ENCODE peak calls at places on chromosomes 13 and 19, in seven cellular contexts. A, Y, Z, U, M, P and J are unnamed samples.

GRCh38 chr19:5889288-5889971 is 14.2 kb downstream of the NDUFA11 start:
- DNase-seq in A (no peak), Z (peak; percentile 43), M (no peak), U (no peak), P (no peak), Y (no peak), J (peak; percentile 83)

GRCh38 chr19:29533578-29534544 is 8.1 kb downstream of the VSTM2B start:
- DNase-seq in A (no peak), M (no peak), P (no peak), Y (no peak), U (no peak), Z (no peak), J (peak; percentile 78)

GRCh38 chr19:48303866-48304265 is 21.5 kb upstream of the EMP3 start:
- DNase-seq in Z (no peak), Y (no peak), U (no peak), P (no peak), M (no peak), A (no peak), J (no peak)

GRCh38 chr19:10395853-10396355 is 7.4 kb downstream of the CDC37 start:
- DNase-seq in Z (no peak), A (no peak), U (no peak), M (no peak), P (no peak), Y (no peak), J (no peak)

GRCh38 chr19:16144216-16144581 is 714 bp downstream of the HSH2D start:
- DNase-seq in P (no peak), Y (no peak), A (no peak), Z (no peak), U (no peak), M (no peak), J (peak; percentile 42)

GRCh38 chr13:28684257-28684656 is 25.3 kb downstream of the POMP start:
- DNase-seq in P (peak; percentile 73), A (no peak), Z (no peak), M (no peak), U (no peak), Y (peak; percentile 63), J (no peak)

GRCh38 chr19:658916-659839 is 3.8 kb downstream of the RNF126 start:
- DNase-seq in P (peak; percentile 72), U (no peak), A (no peak), M (no peak), Y (no peak), Z (peak; percentile 47), J (no peak)

GRCh38 chr13:41465215-41465907 is 8.0 kb downstream of the RGCC start:
- DNase-seq in P (no peak), M (peak; percentile 83), Z (peak; percentile 59), A (no peak), U (peak; percentile 80), Y (no peak), J (peak; percentile 95)

GRCh38 chr13:36148436-36148835 is 17.3 kb upstream of the DCLK1 start:
- DNase-seq in A (no peak), M (no peak), Z (peak; percentile 64), U (no peak), P (no peak), Y (no peak), J (peak; percentile 56)

GRCh38 chr13:46735425-46735824 is 61.5 kb downstream of the ESD start:
- DNase-seq in Y (no peak), A (no peak), U (no peak), P (no peak), Z (no peak), M (no peak), J (no peak)

GRCh38 chr19:3278294-3278693 is 53.8 kb downstream of the CELF5 start:
- DNase-seq in U (no peak), Z (no peak), Y (no peak), M (no peak), A (no peak), P (no peak), J (peak; percentile 73)

GRCh38 chr19:46442808-46443450 is 14.2 kb upstream of the PNMA8C start:
- DNase-seq in U (no peak), Y (no peak), A (peak; percentile 34), P (no peak), Z (peak; percentile 84), M (peak; percentile 81), J (peak; percentile 89)

GRCh38 chr13:46041335-46041934 is 11.1 kb downstream of the ZC3H13 start:
- DNase-seq in A (no peak), U (no peak), Z (peak; percentile 35), P (no peak), Y (no peak), M (peak; percentile 15), J (no peak)

GRCh38 chr19:2902590-2903218 is 2.0 kb downstream of the ZNF57 start:
- DNase-seq in U (no peak), Z (no peak), P (no peak), Y (no peak), A (no peak), M (no peak), J (no peak)

GRCh38 chr19:48330012-48330681 is 4.8 kb downstream of the EMP3 start:
- DNase-seq in A (no peak), M (peak; percentile 56), Z (no peak), P (peak; percentile 92), Y (peak; percentile 82), U (peak; percentile 77), J (peak; percentile 38)

GRCh38 chr13:113020323-113021080 is 51.5 kb downstream of the MCF2L start:
- DNase-seq in M (no peak), Z (no peak), U (no peak), P (no peak), A (no peak), Y (no peak), J (no peak)

GRCh38 chr19:2227415-2228156 is 8.5 kb downstream of the PLEKHJ1 start:
- DNase-seq in M (no peak), U (no peak), P (no peak), Z (no peak), A (no peak), Y (no peak), J (peak; percentile 91)

DNA sequence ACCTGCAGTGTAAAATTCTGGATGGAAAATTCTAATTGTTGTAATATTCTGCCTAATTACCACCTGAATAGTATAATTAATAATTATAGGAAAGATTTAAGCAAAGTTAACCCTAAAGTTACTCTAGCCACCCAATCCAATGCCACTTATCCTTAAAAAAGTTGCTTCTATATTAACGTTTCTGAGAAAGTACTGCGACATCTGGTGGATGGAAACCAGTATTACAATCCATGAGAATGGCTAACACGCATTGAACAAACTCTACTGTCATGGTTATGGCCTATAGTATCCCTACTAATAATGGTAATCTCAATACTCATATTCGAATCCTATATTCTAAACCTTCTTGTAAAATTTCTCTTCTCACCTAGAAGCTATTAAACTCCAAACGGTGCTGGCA is 1551.8 kb downstream of the SLITRK1 start:
- DNase-seq in Y (no peak), M (peak; percentile 9), U (no peak), P (no peak), Z (peak; percentile 6), A (no peak), J (no peak)
- TF ChIP-seq CTCF in Y (peak; percentile 66), M (peak; percentile 42), U (no peak), P (peak; percentile 61), Z (peak; percentile 44), A (no peak), J (peak; percentile 12)

GRCh38 chr19:43526884-43527859 is at the start of gene ETHE1:
- DNase-seq in Z (peak; percentile 48), Y (peak; percentile 90), P (peak; percentile 81), M (peak; percentile 49), U (peak; percentile 69), A (no peak), J (peak; percentile 92)
- TF ChIP-seq CTCF in Z (no peak), Y (no peak), P (no peak), M (no peak), U (no peak), A (no peak), J (no peak)

GRCh38 chr19:45152504-45153338 is 8.1 kb downstream of the NKPD1 start:
- DNase-seq in Z (peak; percentile 40), A (no peak), Y (peak; percentile 41), M (peak; percentile 24), U (peak; percentile 25), P (peak; percentile 58), J (peak; percentile 90)
- TF ChIP-seq CTCF in Z (no peak), A (peak; percentile 5), Y (no peak), M (peak; percentile 20), U (no peak), P (no peak), J (no peak)

GRCh38 chr13:85970727-85971126 is 171.5 kb upstream of the SLITRK6 start:
- DNase-seq in A (no peak), Z (peak; percentile 4), Y (no peak), U (no peak), M (peak; percentile 22), P (no peak), J (no peak)
- TF ChIP-seq CTCF in A (no peak), Z (no peak), Y (no peak), U (no peak), M (no peak), P (no peak), J (no peak)